ENCODE peak calls at places on chromosome 1, in six cellular contexts. Y is fibroblast of mammary gland, L is left ventricle myocardium inferior, V is uterus, T is HepG2, E is Calu3. C is an unnamed sample.

GRCh38 chr1:152026895-152027294 is 9.9 kb downstream of the S100A11 start:
- DNase-seq in Y (no peak), L (no peak), V (no peak), T (no peak), E (no peak), C (no peak)

GRCh38 chr1:201511925-201512539 is 5.1 kb upstream of the CSRP1 start:
- DNase-seq in Y (no peak), L (peak), V (peak), T (peak), E (no peak), C (no peak)

GRCh38 chr1:247146671-247147070 is 25.1 kb downstream of the ZNF124 start:
- DNase-seq in Y (no peak), L (no peak), V (no peak), T (peak), E (no peak), C (no peak)

GRCh38 chr1:43834280-43835140 is 99.1 kb upstream of the ARTN start:
- DNase-seq in Y (peak), L (no peak), V (no peak), T (no peak), E (peak), C (no peak)

GRCh38 chr1:27542463-27543273 is 52.7 kb upstream of the WASF2 start:
- DNase-seq in Y (peak), L (peak), V (peak), T (peak), E (peak), C (no peak)

GRCh38 chr1:107538502-107538901 is 397.7 kb downstream of the NTNG1 start:
- DNase-seq in Y (no peak), L (no peak), V (no peak), T (no peak), E (no peak), C (no peak)

GRCh38 chr1:116504308-116505156 is 66.3 kb downstream of the CD58 start:
- DNase-seq in Y (peak), L (peak), V (no peak), T (no peak), E (peak), C (peak)

GRCh38 chr1:208127791-208128408 is 116.3 kb downstream of the PLXNA2 start:
- DNase-seq in Y (no peak), L (no peak), V (no peak), T (no peak), E (no peak), C (no peak)

GRCh38 chr1:78792756-78793155 is 143.1 kb downstream of the IFI44 start:
- DNase-seq in Y (no peak), L (no peak), V (no peak), T (no peak), E (no peak), C (no peak)

GRCh38 chr1:156700731-156701130 is 4.7 kb downstream of the CRABP2 start:
- DNase-seq in Y (no peak), L (no peak), V (no peak), T (no peak), E (no peak), C (no peak)

GRCh38 chr1:12249181-12249580 is 19.4 kb downstream of the VPS13D start:
- DNase-seq in Y (no peak), L (no peak), V (no peak), T (no peak), E (no peak), C (no peak)

GRCh38 chr1:25768999-25769398 is 31.0 kb upstream of the SELENON start:
- DNase-seq in Y (no peak), L (no peak), V (no peak), T (no peak), E (no peak), C (no peak)

GRCh38 chr1:213666113-213666512 is 321.7 kb upstream of the PROX1 start:
- DNase-seq in Y (no peak), L (no peak), V (no peak), T (no peak), E (no peak), C (no peak)

GRCh38 chr1:54227836-54228435 is 28.0 kb downstream of the MRPL37 start:
- DNase-seq in Y (no peak), L (no peak), V (no peak), T (no peak), E (no peak), C (no peak)

GRCh38 chr1:245858683-245859509 is 648.2 kb downstream of the SMYD3 start:
- DNase-seq in Y (peak), L (no peak), V (no peak), T (no peak), E (no peak), C (no peak)

GRCh38 chr1:30035522-30036228 is 687.7 kb downstream of the MATN1 start:
- DNase-seq in Y (no peak), L (no peak), V (no peak), T (no peak), E (no peak), C (no peak)

GRCh38 chr1:65079941-65080340 is 68.1 kb upstream of the AK4 start:
- DNase-seq in Y (peak), L (no peak), V (no peak), T (no peak), E (no peak), C (no peak)

GRCh38 chr1:209266590-209267172 is 316.8 kb upstream of the CAMK1G start:
- DNase-seq in Y (peak), L (no peak), V (peak), T (no peak), E (no peak), C (no peak)

GRCh38 chr1:236523704-236524141 is at the start of gene LGALS8:
- DNase-seq in Y (peak), L (peak), V (peak), T (peak), E (peak), C (peak)

GRCh38 chr1:58884706-58885661 is 101.1 kb upstream of the JUN start:
- DNase-seq in Y (no peak), L (peak), V (no peak), T (peak), E (peak), C (no peak)

GRCh38 chr1:2801535-2802291 is at the start of gene TTC34:
- DNase-seq in Y (no peak), L (no peak), V (no peak), T (peak), E (peak), C (no peak)

GRCh38 chr1:235017719-235018118 is 110.9 kb downstream of the TOMM20 start:
- DNase-seq in Y (no peak), L (no peak), V (no peak), T (peak), E (no peak), C (no peak)

GRCh38 chr1:248375446-248375845 is at the start of gene OR2T6:
- DNase-seq in Y (no peak), L (no peak), V (no peak), T (no peak), E (no peak), C (no peak)

GRCh38 chr1:147717706-147718097 is 42.7 kb downstream of the GJA5 start:
- DNase-seq in Y (no peak), L (no peak), V (no peak), T (no peak), E (peak), C (no peak)

GRCh38 chr1:247452447-247453039 is 5.4 kb downstream of the OR2B11 start:
- DNase-seq in Y (no peak), L (no peak), V (no peak), T (no peak), E (no peak), C (no peak)

GRCh38 chr1:224704409-224704735 is 88.3 kb downstream of the CNIH3 start:
- DNase-seq in Y (no peak), L (no peak), V (no peak), T (no peak), E (no peak), C (no peak)

GRCh38 chr1:12518956-12519707 is 98.9 kb downstream of the DHRS3 start:
- DNase-seq in Y (peak), L (peak), V (peak), T (no peak), E (no peak), C (no peak)

GRCh38 chr1:153032677-153033308 is 1.8 kb downstream of the SPRR1B start:
- DNase-seq in Y (peak), L (no peak), V (no peak), T (peak), E (peak), C (no peak)

GRCh38 chr1:156584813-156585212 is 5.3 kb downstream of the TTC24 start:
- DNase-seq in Y (no peak), L (no peak), V (no peak), T (peak), E (peak), C (no peak)

GRCh38 chr1:64019818-64020217 is 183.6 kb upstream of the UBE2U start:
- DNase-seq in Y (peak), L (no peak), V (peak), T (no peak), E (no peak), C (no peak)

GRCh38 chr1:30636621-30637020 is 86.8 kb downstream of the MATN1 start:
- DNase-seq in Y (no peak), L (no peak), V (no peak), T (no peak), E (no peak), C (no peak)

GRCh38 chr1:194813109-194813508 is 1626.7 kb upstream of the B3GALT2 start:
- DNase-seq in Y (no peak), L (no peak), V (no peak), T (no peak), E (no peak), C (no peak)

GRCh38 chr1:194807530-194808220 is 1621.3 kb upstream of the B3GALT2 start:
- DNase-seq in Y (no peak), L (no peak), V (no peak), T (no peak), E (no peak), C (no peak)

GRCh38 chr1:194809665-194810064 is 1623.3 kb upstream of the B3GALT2 start:
- DNase-seq in Y (no peak), L (no peak), V (no peak), T (no peak), E (no peak), C (no peak)
- TF ChIP-seq CTCF in Y (no peak), L (no peak), V (no peak), T (no peak), E (no peak), C (no peak)

DNA sequence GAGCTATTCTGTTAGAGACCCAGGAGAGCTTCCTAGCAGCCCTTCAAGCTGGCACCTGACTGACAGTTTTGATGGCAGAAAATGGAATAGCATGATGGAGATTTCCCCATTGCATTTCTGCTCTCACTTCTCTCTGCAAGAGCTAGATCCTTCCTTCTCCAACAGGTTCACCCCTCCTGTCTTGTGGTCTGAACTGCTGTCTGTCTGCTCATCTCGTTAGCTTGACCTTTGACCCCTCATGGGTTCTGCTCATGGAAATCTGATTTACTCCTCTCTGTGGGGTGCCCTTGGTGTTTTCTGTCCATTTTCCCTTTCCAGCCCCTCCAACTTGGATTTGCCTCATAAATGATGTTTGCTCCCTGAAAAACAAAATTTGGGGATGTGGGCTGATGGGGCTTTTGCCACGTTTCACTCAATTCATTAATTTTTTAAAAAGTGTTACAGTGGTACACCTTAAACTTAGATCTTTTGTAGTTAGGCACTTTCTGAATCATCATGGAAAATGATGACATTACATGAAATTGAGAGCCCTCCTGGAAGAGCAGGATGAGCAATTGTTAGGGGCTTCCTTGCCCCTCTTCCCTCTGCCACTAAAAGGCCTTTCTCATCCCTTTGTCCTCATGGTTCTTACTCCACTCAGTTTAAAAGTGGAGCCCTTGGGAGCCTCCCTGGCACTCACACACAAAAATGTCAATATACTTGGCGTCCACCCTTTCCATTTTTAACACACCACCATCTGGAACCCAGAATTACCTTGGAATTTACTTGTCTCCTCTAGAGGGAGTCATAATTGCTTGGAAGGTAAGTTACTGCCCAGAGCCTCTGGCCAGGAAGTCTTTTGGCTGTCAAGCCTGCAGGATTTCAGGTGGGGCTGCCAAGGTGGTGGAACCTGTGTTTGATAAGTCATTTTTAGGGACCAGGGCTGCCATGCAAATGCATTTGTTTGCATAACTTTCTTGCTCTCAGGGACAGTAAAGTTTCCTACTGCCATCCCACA is 31.9 kb upstream of the IL19 start:
- DNase-seq in Y (peak), L (no peak), V (no peak), T (peak), E (peak), C (no peak)
- TF ChIP-seq CTCF in Y (peak), L (peak), V (no peak), T (peak), E (peak), C (no peak)

GRCh38 chr1:227213426-227213825 is 104.9 kb downstream of the CDC42BPA start:
- DNase-seq in Y (no peak), L (no peak), V (no peak), T (no peak), E (no peak), C (no peak)

GRCh38 chr1:227210604-227211003 is 107.7 kb downstream of the CDC42BPA start:
- DNase-seq in Y (no peak), L (no peak), V (no peak), T (no peak), E (no peak), C (no peak)

GRCh38 chr1:227212164-227212563 is 106.1 kb downstream of the CDC42BPA start:
- DNase-seq in Y (no peak), L (no peak), V (no peak), T (no peak), E (no peak), C (no peak)

GRCh38 chr1:227215863-227216510 is 102.3 kb downstream of the CDC42BPA start:
- DNase-seq in Y (peak), L (no peak), V (no peak), T (no peak), E (no peak), C (no peak)

GRCh38 chr1:227214170-227214569 is 104.1 kb downstream of the CDC42BPA start:
- DNase-seq in Y (no peak), L (no peak), V (no peak), T (no peak), E (no peak), C (no peak)
- TF ChIP-seq CTCF in Y (no peak), L (no peak), V (no peak), T (no peak), E (no peak), C (no peak)

GRCh38 chr1:6003568-6004411 is 11.6 kb upstream of the NPHP4 start:
- DNase-seq in Y (no peak), L (peak), V (no peak), T (peak), E (no peak), C (no peak)
- TF ChIP-seq CTCF in Y (no peak), L (no peak), V (no peak), T (no peak), E (no peak), C (no peak)

GRCh38 chr1:87331319-87332269 is 2.9 kb downstream of the LMO4 start:
- DNase-seq in Y (peak), L (peak), V (peak), T (peak), E (peak), C (peak)
- TF ChIP-seq CTCF in Y (peak), L (peak), V (no peak), T (peak), E (no peak), C (no peak)

GRCh38 chr1:196717868-196718267 is 56.8 kb upstream of the CFHR3 start:
- DNase-seq in Y (no peak), L (no peak), V (no peak), T (no peak), E (no peak), C (no peak)

GRCh38 chr1:196723325-196724185 is 51.1 kb upstream of the CFHR3 start:
- DNase-seq in Y (peak), L (no peak), V (no peak), T (peak), E (peak), C (no peak)
- TF ChIP-seq CTCF in Y (peak), L (peak), V (no peak), T (peak), E (peak), C (no peak)

DNA sequence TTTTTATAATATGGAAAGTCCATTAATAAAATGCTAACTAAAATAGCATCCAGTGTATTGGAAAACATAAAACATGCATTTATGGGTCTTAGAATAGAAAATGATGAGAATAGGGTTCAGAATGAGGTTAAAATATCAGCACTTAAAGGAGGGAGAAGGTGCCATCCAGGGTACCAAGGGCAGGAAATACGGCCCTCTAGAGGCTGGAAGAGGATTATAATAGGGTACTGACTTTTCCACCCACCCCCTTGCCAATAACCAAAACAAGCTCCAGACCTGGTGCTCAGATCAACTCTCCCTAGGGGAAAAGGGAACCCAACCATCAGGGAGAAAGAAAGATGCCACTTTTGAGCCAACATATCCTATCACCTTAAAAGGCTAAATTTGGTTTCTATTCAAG is 26.7 kb downstream of the ASTN1 start:
- DNase-seq in Y (no peak), L (no peak), V (no peak), T (no peak), E (no peak), C (no peak)
- TF ChIP-seq CTCF in Y (no peak), L (no peak), V (no peak), T (no peak), E (no peak), C (no peak)